ENCODE peak calls at places on chromosomes 3 and 15, in four cellular contexts. B is astrocyte, Y is left lung, M is lower leg skin. D is an unnamed sample.

GRCh38 chr3:43583481-43583880 is 38.3 kb downstream of the ANO10 start:
- DNase-seq in B (no peak), Y (no peak), M (no peak), D (no peak)

GRCh38 chr3:71905426-71905825 is 120.5 kb upstream of the PROK2 start:
- DNase-seq in B (no peak), Y (peak), M (no peak), D (no peak)

GRCh38 chr3:6935964-6936363 is 75.0 kb downstream of the GRM7 start:
- DNase-seq in B (no peak), Y (no peak), M (no peak), D (no peak)

GRCh38 chr3:56799251-56799882 is 2.4 kb downstream of the ARHGEF3 start:
- DNase-seq in B (peak), Y (no peak), M (peak), D (peak)

GRCh38 chr3:177452487-177452886 is 255.2 kb upstream of the TBL1XR1 start:
- DNase-seq in B (peak), Y (no peak), M (no peak), D (peak)

GRCh38 chr3:74535281-74535680 is 79.2 kb downstream of the CNTN3 start:
- DNase-seq in B (no peak), Y (no peak), M (no peak), D (no peak)

GRCh38 chr15:45314960-45315359 is 62.9 kb downstream of the SLC28A2 start:
- DNase-seq in B (no peak), Y (no peak), M (no peak), D (peak)

GRCh38 chr3:168585544-168585943 is 489.8 kb upstream of the GOLIM4 start:
- DNase-seq in B (no peak), Y (no peak), M (no peak), D (no peak)

GRCh38 chr3:51799879-51800757 is 21.1 kb upstream of the IQCF6 start:
- DNase-seq in B (peak), Y (no peak), M (no peak), D (peak)

GRCh38 chr3:136929984-136930671 is 27.7 kb upstream of the IL20RB start:
- DNase-seq in B (no peak), Y (peak), M (peak), D (peak)

GRCh38 chr3:118628704-118629341 is 405.8 kb downstream of the IGSF11 start:
- DNase-seq in B (peak), Y (peak), M (no peak), D (peak)

GRCh38 chr3:126124896-126125295 is 41.0 kb upstream of the SLC41A3 start:
- DNase-seq in B (no peak), Y (peak), M (peak), D (no peak)

GRCh38 chr3:50345586-50345985 is at the start of gene ZMYND10:
- DNase-seq in B (no peak), Y (peak), M (peak), D (peak)

GRCh38 chr15:65663521-65663920 is 41.8 kb downstream of the SLC24A1 start:
- DNase-seq in B (no peak), Y (no peak), M (no peak), D (no peak)

GRCh38 chr3:182241777-182242556 is 530.2 kb downstream of the SOX2 start:
- DNase-seq in B (peak), Y (peak), M (no peak), D (peak)

GRCh38 chr3:125428216-125428830 is 53.2 kb upstream of the ZNF148 start:
- DNase-seq in B (no peak), Y (no peak), M (no peak), D (peak)

GRCh38 chr15:48693474-48693873 is 48.0 kb upstream of the FBN1 start:
- DNase-seq in B (peak), Y (no peak), M (no peak), D (peak)

GRCh38 chr3:150329408-150329807 is 78.7 kb upstream of the TSC22D2 start:
- DNase-seq in B (no peak), Y (no peak), M (no peak), D (no peak)

GRCh38 chr3:127677541-127678314 is 5.0 kb downstream of the ABTB1 start:
- DNase-seq in B (no peak), Y (peak), M (peak), D (no peak)

GRCh38 chr3:115804200-115804599 is 180.9 kb downstream of the GAP43 start:
- DNase-seq in B (no peak), Y (no peak), M (no peak), D (no peak)

GRCh38 chr3:130242850-130243569 is 102.5 kb upstream of the COL6A5 start:
- DNase-seq in B (no peak), Y (no peak), M (no peak), D (peak)

GRCh38 chr3:156664285-156665178 is 9.9 kb upstream of the TIPARP start:
- DNase-seq in B (no peak), Y (no peak), M (no peak), D (no peak)

GRCh38 chr3:88075061-88075460 is 16.0 kb downstream of the ZNF654 start:
- DNase-seq in B (no peak), Y (no peak), M (no peak), D (no peak)

GRCh38 chr3:113629941-113630340 is 66.5 kb downstream of the USF3 start:
- DNase-seq in B (no peak), Y (no peak), M (no peak), D (no peak)

GRCh38 chr3:171021377-171021776 is 5.1 kb downstream of the SLC2A2 start:
- DNase-seq in B (no peak), Y (no peak), M (no peak), D (no peak)

GRCh38 chr3:119586707-119587317 is 7.5 kb downstream of the ADPRH start:
- DNase-seq in B (peak), Y (no peak), M (no peak), D (peak)

GRCh38 chr3:82743196-82743595 is 981.8 kb upstream of the GBE1 start:
- DNase-seq in B (no peak), Y (no peak), M (no peak), D (no peak)

GRCh38 chr3:120567370-120568197 is 28.6 kb upstream of the NDUFB4 start:
- DNase-seq in B (peak), Y (no peak), M (no peak), D (peak)

GRCh38 chr3:129722527-129722926 is 116.1 kb upstream of the PLXND1 start:
- DNase-seq in B (no peak), Y (no peak), M (no peak), D (no peak)

GRCh38 chr3:194006-194405 is 2.6 kb upstream of the CHL1 start:
- DNase-seq in B (no peak), Y (no peak), M (no peak), D (no peak)

GRCh38 chr3:190585771-190586630 is 72.1 kb downstream of the IL1RAP start:
- DNase-seq in B (peak), Y (peak), M (no peak), D (peak)

GRCh38 chr3:89113344-89113743 is 5.9 kb downstream of the EPHA3 start:
- DNase-seq in B (no peak), Y (no peak), M (no peak), D (no peak)

GRCh38 chr3:9957214-9957613 is 5.0 kb upstream of the PRRT3 start:
- DNase-seq in B (no peak), Y (no peak), M (peak), D (peak)

GRCh38 chr15:58039260-58040035 is 26.1 kb downstream of the ALDH1A2 start:
- DNase-seq in B (no peak), Y (no peak), M (no peak), D (no peak)

GRCh38 chr15:77627067-77627466 is 5.6 kb downstream of the LINGO1 start:
- DNase-seq in B (no peak), Y (no peak), M (no peak), D (no peak)

GRCh38 chr3:153158961-153159735 is 2.9 kb upstream of the RAP2B start:
- DNase-seq in B (peak), Y (no peak), M (no peak), D (no peak)

GRCh38 chr15:23564798-23565394 is 578 bp upstream of the MKRN3 start:
- DNase-seq in B (peak), Y (no peak), M (no peak), D (no peak)

GRCh38 chr15:91940466-91941381 is 87.2 kb downstream of the SLCO3A1 start:
- DNase-seq in B (no peak), Y (peak), M (no peak), D (no peak)

GRCh38 chr15:63986751-63987341 is 59.4 kb downstream of the DAPK2 start:
- DNase-seq in B (no peak), Y (peak), M (no peak), D (peak)

GRCh38 chr15:26630857-26631256 is 142.0 kb downstream of the GABRB3 start:
- DNase-seq in B (no peak), Y (no peak), M (no peak), D (no peak)

GRCh38 chr15:26628879-26629529 is 143.9 kb downstream of the GABRB3 start:
- DNase-seq in B (peak), Y (peak), M (no peak), D (peak)

GRCh38 chr15:26631894-26632293 is 141.0 kb downstream of the GABRB3 start:
- DNase-seq in B (no peak), Y (no peak), M (no peak), D (no peak)

GRCh38 chr15:26624128-26624527 is 148.7 kb downstream of the GABRB3 start:
- DNase-seq in B (no peak), Y (no peak), M (no peak), D (no peak)

GRCh38 chr15:26628071-26628470 is 144.8 kb downstream of the GABRB3 start:
- DNase-seq in B (no peak), Y (no peak), M (no peak), D (no peak)
- H3K4me3 ChIP-seq in B (no peak), Y (no peak), M (no peak), D (peak)

GRCh38 chr15:73244333-73244732 is 124.4 kb downstream of the HCN4 start:
- DNase-seq in B (no peak), Y (no peak), M (no peak), D (no peak)
- TF ChIP-seq CTCF in B (no peak), Y (no peak), M (no peak), D (peak)

GRCh38 chr3:107238787-107239186 is 138.5 kb upstream of the CCDC54 start:
- DNase-seq in B (no peak), Y (no peak), M (no peak), D (no peak)

GRCh38 chr3:107239703-107240102 is 137.5 kb upstream of the CCDC54 start:
- DNase-seq in B (no peak), Y (no peak), M (no peak), D (no peak)

GRCh38 chr3:107235193-107235922 is 141.9 kb upstream of the CCDC54 start:
- DNase-seq in B (no peak), Y (no peak), M (no peak), D (peak)

GRCh38 chr3:107236661-107237375 is 140.4 kb upstream of the CCDC54 start:
- DNase-seq in B (no peak), Y (no peak), M (no peak), D (no peak)

DNA sequence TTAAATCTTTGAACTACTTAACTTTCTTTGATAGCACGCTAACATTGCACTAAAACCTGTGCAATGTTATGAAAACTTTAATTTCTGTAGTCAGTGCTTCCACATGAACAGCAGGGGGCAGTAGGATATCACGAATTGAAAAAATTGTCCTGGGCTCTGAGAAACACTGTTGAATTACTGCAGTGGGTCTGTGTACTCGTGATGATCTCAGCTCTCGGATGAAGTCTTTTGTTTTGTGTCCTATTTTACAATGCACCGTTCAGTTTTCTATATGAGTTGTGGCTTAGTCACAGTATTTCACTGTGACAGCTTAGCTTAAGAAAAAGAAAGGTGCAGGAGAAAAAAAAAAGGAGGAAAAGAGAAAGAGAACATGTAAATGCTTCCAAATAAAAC is 141.3 kb upstream of the CCDC54 start:
- DNase-seq in B (peak), Y (no peak), M (no peak), D (peak)
- H3K4me3 ChIP-seq in B (peak), Y (peak), M (peak), D (peak)

DNA sequence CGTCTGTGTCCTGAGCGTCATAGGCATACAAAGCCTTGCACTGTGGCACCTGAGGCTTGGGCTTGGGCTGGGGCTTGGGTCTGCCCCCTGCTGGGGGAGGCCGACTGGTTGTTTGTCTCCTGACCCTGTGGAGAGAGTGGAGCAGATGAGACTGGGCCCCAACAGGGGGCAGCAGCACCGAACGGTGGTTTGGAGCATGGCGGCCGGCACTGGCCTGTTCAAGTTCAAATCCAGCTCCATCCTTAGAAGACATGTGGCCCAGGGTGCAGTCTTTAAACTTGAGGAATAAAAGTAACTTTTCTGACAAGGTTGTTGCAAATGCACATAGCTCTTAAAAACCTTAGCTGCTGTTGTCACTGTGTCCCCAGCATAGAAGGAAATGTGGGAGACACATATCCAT is 33.3 kb downstream of the CCNB2 start:
- DNase-seq in B (no peak), Y (no peak), M (no peak), D (peak)
- TF ChIP-seq CTCF in B (peak), Y (peak), M (no peak), D (peak)

GRCh38 chr15:94638183-94638582 is 406.8 kb downstream of the MCTP2 start:
- DNase-seq in B (no peak), Y (no peak), M (no peak), D (no peak)
- H3K4me3 ChIP-seq in B (no peak), Y (no peak), M (no peak), D (no peak)

DNA sequence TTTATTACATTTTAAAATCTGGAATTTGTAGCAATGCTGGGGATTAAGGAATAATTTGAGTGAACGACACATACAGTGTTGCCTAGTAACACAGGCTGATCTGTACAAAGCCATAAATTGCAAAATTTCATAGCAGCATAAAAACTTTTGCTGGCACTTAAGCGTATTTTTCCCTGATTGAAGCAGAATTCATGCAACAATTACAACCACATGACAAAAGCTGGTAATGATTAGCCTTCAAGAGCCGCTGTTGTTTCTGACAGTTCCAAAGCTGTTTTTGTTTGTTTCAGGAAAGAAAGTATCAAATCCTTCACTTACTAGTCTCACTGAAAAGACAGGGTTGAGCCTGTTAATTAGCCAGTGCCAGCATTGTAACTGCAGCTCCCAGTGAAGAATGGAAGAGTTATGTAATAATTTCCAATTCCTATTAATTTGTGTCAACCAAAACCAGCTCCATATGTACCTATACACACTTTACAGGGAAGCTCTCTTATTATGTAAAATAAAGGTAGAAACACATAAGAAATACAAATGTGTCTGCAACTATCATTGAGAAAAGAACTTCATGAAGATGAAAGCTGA is 60.7 kb downstream of the AGTR1 start:
- DNase-seq in B (no peak), Y (no peak), M (no peak), D (peak)
- TF ChIP-seq CTCF in B (no peak), Y (no peak), M (no peak), D (no peak)

GRCh38 chr15:96416934-96417759 is 86.6 kb downstream of the NR2F2 start:
- DNase-seq in B (no peak), Y (no peak), M (no peak), D (no peak)

GRCh38 chr15:96416218-96416933 is 85.9 kb downstream of the NR2F2 start:
- DNase-seq in B (no peak), Y (no peak), M (no peak), D (no peak)

GRCh38 chr15:96417760-96418130 is 87.2 kb downstream of the NR2F2 start:
- DNase-seq in B (no peak), Y (no peak), M (no peak), D (no peak)

GRCh38 chr15:96414875-96415274 is 84.4 kb downstream of the NR2F2 start:
- DNase-seq in B (no peak), Y (no peak), M (no peak), D (no peak)

DNA sequence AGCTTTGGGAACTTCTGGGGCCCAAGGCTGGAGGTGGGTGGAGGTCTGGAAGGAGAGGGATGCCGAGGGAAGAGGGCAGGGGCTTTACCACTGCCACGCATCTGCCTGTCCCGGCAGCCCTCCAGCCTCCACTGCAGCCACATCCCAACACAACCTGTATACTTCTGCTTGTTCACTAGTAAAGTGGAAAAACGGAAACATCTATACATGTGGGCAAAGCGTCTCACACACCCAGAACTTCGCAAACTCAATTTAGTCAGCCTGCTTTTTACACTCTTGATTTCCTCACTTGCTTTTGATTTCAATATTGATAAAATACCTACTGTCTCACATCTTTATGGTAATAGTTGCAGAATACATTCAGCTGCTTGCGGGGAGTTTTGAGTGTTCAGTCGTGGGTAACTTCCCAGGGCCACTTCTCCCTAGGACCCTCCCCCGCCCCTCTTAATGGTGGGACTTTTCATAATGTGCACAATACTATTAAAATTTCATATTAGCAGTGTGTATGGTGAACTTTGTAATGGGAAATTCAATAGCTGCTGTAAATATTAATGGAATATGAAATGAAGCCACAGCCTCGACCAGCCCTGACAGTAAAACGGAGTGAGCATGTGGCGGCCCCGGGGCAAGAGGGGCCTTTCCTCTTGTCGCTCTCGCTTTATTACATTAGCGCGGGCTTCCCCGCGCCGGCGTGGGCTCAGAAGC is 85.2 kb downstream of the NR2F2 start:
- DNase-seq in B (no peak), Y (no peak), M (no peak), D (no peak)
- H3K4me3 ChIP-seq in B (no peak), Y (no peak), M (no peak), D (no peak)

DNA sequence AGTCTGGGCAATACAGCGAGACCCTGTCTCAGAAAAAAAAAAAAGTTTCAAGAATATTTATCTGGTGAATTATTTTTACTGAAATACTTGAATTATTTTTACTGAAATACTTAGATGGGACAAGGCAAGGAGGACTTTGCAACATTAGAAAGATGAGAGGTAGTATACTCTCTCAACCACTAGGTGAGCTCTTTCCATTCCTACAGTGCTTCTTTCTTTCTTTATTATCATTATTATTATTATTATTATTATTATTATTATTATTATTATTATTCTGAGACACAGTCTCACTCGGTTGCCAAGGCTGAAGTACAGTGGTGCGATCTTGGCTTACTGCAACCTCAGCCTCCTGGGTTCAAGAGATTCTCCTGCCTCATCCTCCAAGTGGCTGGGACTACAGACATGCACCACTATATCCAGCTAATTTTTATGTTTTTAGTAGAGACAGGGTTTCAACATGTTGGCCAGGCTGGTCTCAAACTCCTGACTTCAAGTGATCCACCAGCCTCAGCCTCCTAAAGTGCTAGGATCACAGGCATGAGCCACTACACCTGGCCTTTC is 468.8 kb downstream of the MAGI1 start:
- DNase-seq in B (no peak), Y (no peak), M (no peak), D (no peak)
- TF ChIP-seq CTCF in B (peak), Y (no peak), M (no peak), D (peak)